ENCODE peak calls at places on chromosomes 11 and 22, in four cellular contexts. U is stimulated activated CD4-positive, alpha-beta T cell treated with anti-CD3 and anti-CD28 coated beads, TNF-alpha, amount 100 ng/mL, for 4 hours; L is GDM1; T is esophagus muscularis mucosa. Z is an unnamed sample.

GRCh38 chr11:86891020-86891419 is 64.2 kb downstream of the FZD4 start:
- DNase-seq in L (no peak), U (no peak), T (no peak), Z (no peak)

GRCh38 chr11:69374110-69374981 is 80.4 kb downstream of the MYEOV start:
- DNase-seq in U (no peak), T (no peak), L (peak), Z (peak)

GRCh38 chr22:20805972-20806471 is 32.1 kb downstream of the SERPIND1 start:
- DNase-seq in U (no peak), T (no peak), L (no peak), Z (no peak)

GRCh38 chr22:36340621-36341020 is 47.1 kb downstream of the MYH9 start:
- DNase-seq in U (no peak), T (no peak), L (no peak), Z (no peak)

GRCh38 chr11:69120096-69120875 is 35.4 kb upstream of the SMIM38 start:
- DNase-seq in U (no peak), L (no peak), T (no peak), Z (no peak)

GRCh38 chr11:7892059-7892699 is 38.9 kb downstream of the OR10A6 start:
- DNase-seq in T (no peak), L (no peak), U (no peak), Z (no peak)

GRCh38 chr22:39773976-39774539 is 119.5 kb downstream of the ENTHD1 start:
- DNase-seq in U (peak), T (no peak), L (no peak), Z (no peak)

GRCh38 chr11:10017050-10017449 is 277.0 kb downstream of the SBF2 start:
- DNase-seq in L (no peak), U (no peak), T (no peak), Z (no peak)

GRCh38 chr11:79493555-79494171 is 52.8 kb upstream of the TENM4 start:
- DNase-seq in L (no peak), U (peak), T (no peak), Z (peak)

GRCh38 chr11:57324886-57325734 is at the start of gene TNKS1BP1:
- DNase-seq in U (peak), L (peak), T (peak), Z (peak)

GRCh38 chr11:122375687-122376399 is 259.8 kb upstream of the BLID start:
- DNase-seq in L (no peak), U (no peak), T (no peak), Z (no peak)

GRCh38 chr11:44674809-44675208 is 52.0 kb upstream of the TSPAN18 start:
- DNase-seq in U (no peak), T (no peak), L (no peak), Z (no peak)

GRCh38 chr11:100739636-100740035 is 52.5 kb downstream of the ARHGAP42 start:
- DNase-seq in T (no peak), L (no peak), U (no peak), Z (no peak)

GRCh38 chr22:36853407-36854099 is 7.3 kb upstream of the NCF4 start:
- DNase-seq in T (no peak), U (peak), L (peak), Z (peak)

GRCh38 chr11:93330446-93330984 is at the start of gene DEUP1:
- DNase-seq in L (no peak), U (no peak), T (no peak), Z (peak)

GRCh38 chr11:68206211-68206610 is 6.9 kb downstream of the KMT5B start:
- DNase-seq in L (peak), T (no peak), U (no peak), Z (no peak)

GRCh38 chr22:30078320-30079311 is 1.6 kb upstream of the HORMAD2 start:
- DNase-seq in L (no peak), U (no peak), T (no peak), Z (no peak)